ENCODE peak calls at places on chromosome 21, in eight cellular contexts. Q is left ventricle myocardium inferior; U is tibial artery; G is lower lobe of right lung; L is suprapubic skin; Y is heart left ventricle; P is Peyer's patch; S is CD8-positive, alpha-beta memory T cell. I is an unnamed sample. For H3K4me1 and H3K36me3, the result is how much of the 10 kb centered on the place peaks cover.

GRCh38 chr21:33458861-33459260 is 20.9 kb downstream of the TMEM50B start:
- DNase-seq in L (no peak), U (no peak), P (no peak), Y (no peak), G (no peak), Q (no peak), S (no peak), I (no peak)

GRCh38 chr21:25700741-25701140 is 34.0 kb downstream of the ATP5PF start:
- DNase-seq in Q (no peak), U (no peak), G (no peak), Y (no peak), P (no peak), L (no peak), S (no peak), I (no peak)

GRCh38 chr21:15732290-15732995 is 2.7 kb downstream of the USP25 start:
- DNase-seq in S (no peak), U (no peak), P (no peak), Q (no peak), L (no peak), Y (no peak), G (no peak), I (peak)

GRCh38 chr21:14900611-14901010 is 164.2 kb downstream of the NRIP1 start:
- DNase-seq in U (no peak), Q (no peak), P (no peak), L (no peak), S (no peak), Y (no peak), G (no peak), I (no peak)

GRCh38 chr21:31630062-31630711 is 29.3 kb upstream of the SOD1 start:
- DNase-seq in Y (no peak), U (no peak), Q (no peak), P (no peak), G (no peak), L (no peak), S (no peak), I (no peak)

GRCh38 chr21:38300180-38300579 is 43.4 kb downstream of the KCNJ15 start:
- DNase-seq in Y (no peak), L (no peak), P (no peak), G (no peak), U (no peak), S (no peak), Q (no peak), I (peak)

GRCh38 chr21:26405735-26406361 is 167.2 kb downstream of the CYYR1 start:
- DNase-seq in L (no peak), G (no peak), Y (no peak), S (no peak), U (no peak), Q (no peak), P (no peak), I (no peak)

GRCh38 chr21:15289896-15290841 is 225.4 kb upstream of the NRIP1 start:
- DNase-seq in G (peak), P (peak), Y (peak), L (no peak), S (no peak), Q (peak), U (no peak), I (no peak)

GRCh38 chr21:31459457-31459856 is 115.4 kb upstream of the TIAM1 start:
- DNase-seq in P (no peak), G (no peak), Q (no peak), S (no peak), Y (no peak), U (no peak), L (no peak), I (no peak)

GRCh38 chr21:26546698-26547097 is 26.4 kb downstream of the CYYR1 start:
- DNase-seq in U (peak), G (peak), S (no peak), Q (peak), L (no peak), P (no peak), Y (peak), I (no peak)

GRCh38 chr21:33360281-33360680 is 35.5 kb downstream of the IFNAR1 start:
- DNase-seq in Q (no peak), G (no peak), U (no peak), L (no peak), Y (no peak), S (no peak), P (no peak), I (no peak)

GRCh38 chr21:21434944-21435343 is 436.7 kb downstream of the NCAM2 start:
- DNase-seq in Y (no peak), U (no peak), Q (no peak), S (no peak), P (no peak), L (no peak), G (no peak), I (no peak)

GRCh38 chr21:23936224-23936623 is 1671.1 kb downstream of the MRPL39 start:
- DNase-seq in Q (no peak), S (no peak), L (no peak), G (no peak), P (no peak), U (no peak), Y (no peak), I (no peak)

GRCh38 chr21:32484706-32485380 is 72.3 kb downstream of the EVA1C start:
- DNase-seq in Y (no peak), S (no peak), L (no peak), Q (peak), G (peak), P (no peak), U (no peak), I (no peak)

GRCh38 chr21:16176570-16176969 is 446.8 kb downstream of the USP25 start:
- DNase-seq in S (no peak), U (no peak), L (no peak), P (no peak), G (no peak), Q (no peak), Y (no peak), I (no peak)

GRCh38 chr21:38454161-38454560 is 44.1 kb downstream of the ERG start:
- DNase-seq in U (no peak), S (no peak), Q (no peak), Y (no peak), G (no peak), L (no peak), P (no peak), I (no peak)

GRCh38 chr21:38171723-38172344 is 85.0 kb upstream of the KCNJ15 start:
- DNase-seq in S (no peak), P (no peak), L (no peak), U (no peak), Q (no peak), Y (no peak), G (no peak), I (no peak)

GRCh38 chr21:20425856-20426255 is 572.4 kb upstream of the NCAM2 start:
- DNase-seq in Q (no peak), G (no peak), U (no peak), Y (no peak), L (no peak), S (no peak), P (no peak), I (no peak)

GRCh38 chr21:27476696-27477095 is 509.8 kb upstream of the ADAMTS5 start:
- DNase-seq in G (no peak), L (no peak), P (no peak), S (no peak), Y (no peak), U (no peak), Q (no peak), I (no peak)

GRCh38 chr21:15592271-15592860 is 137.4 kb upstream of the USP25 start:
- DNase-seq in Q (no peak), S (no peak), L (no peak), P (no peak), U (no peak), G (no peak), Y (no peak), I (no peak)

GRCh38 chr21:27314096-27314495 is 347.2 kb upstream of the ADAMTS5 start:
- DNase-seq in Q (no peak), U (no peak), Y (no peak), G (no peak), S (no peak), P (no peak), L (no peak), I (no peak)

GRCh38 chr21:26389971-26390641 is 183.0 kb downstream of the CYYR1 start:
- DNase-seq in P (no peak), Y (no peak), Q (no peak), U (no peak), G (no peak), L (no peak), S (no peak), I (no peak)

GRCh38 chr21:32529679-32530078 is 55.6 kb downstream of the TCP10L start:
- DNase-seq in P (no peak), L (no peak), G (no peak), Q (no peak), Y (no peak), U (no peak), S (no peak), I (no peak)

GRCh38 chr21:27158967-27159366 is 192.1 kb upstream of the ADAMTS5 start:
- DNase-seq in S (no peak), Y (no peak), G (no peak), P (no peak), U (no peak), Q (no peak), L (no peak), I (no peak)

GRCh38 chr21:33640697-33641338 is 723 bp downstream of the CRYZL1 start:
- DNase-seq in G (no peak), U (no peak), Y (no peak), Q (no peak), L (no peak), P (no peak), S (no peak), I (no peak)

GRCh38 chr21:27040738-27041137 is 73.8 kb upstream of the ADAMTS5 start:
- DNase-seq in Q (no peak), L (no peak), U (no peak), G (no peak), P (no peak), S (no peak), Y (no peak), I (no peak)

GRCh38 chr21:14482165-14482564 is 64.0 kb downstream of the SAMSN1 start:
- DNase-seq in G (no peak), L (no peak), S (no peak), P (no peak), U (no peak), Q (no peak), Y (no peak), I (peak)

GRCh38 chr21:32858628-32859027 is 87.1 kb upstream of the PAXBP1 start:
- DNase-seq in U (no peak), Q (no peak), S (no peak), L (no peak), Y (no peak), P (no peak), G (no peak), I (no peak)

GRCh38 chr21:23119491-23119890 is 2121.3 kb downstream of the NCAM2 start:
- DNase-seq in G (no peak), S (no peak), Y (no peak), L (no peak), Q (no peak), P (no peak), U (no peak), I (no peak)

GRCh38 chr21:31293986-31294385 is 50.1 kb downstream of the TIAM1 start:
- DNase-seq in Q (no peak), U (no peak), P (no peak), S (no peak), Y (no peak), G (no peak), L (no peak), I (no peak)

GRCh38 chr21:14878971-14879370 is 185.8 kb downstream of the NRIP1 start:
- DNase-seq in Y (no peak), P (no peak), L (no peak), Q (no peak), S (no peak), U (no peak), G (no peak), I (no peak)

GRCh38 chr21:21148009-21148408 is 149.8 kb downstream of the NCAM2 start:
- DNase-seq in Y (no peak), Q (no peak), P (no peak), U (no peak), G (no peak), S (no peak), L (no peak), I (no peak)

GRCh38 chr21:22476214-22476613 is 1478.0 kb downstream of the NCAM2 start:
- DNase-seq in S (no peak), L (no peak), P (no peak), U (no peak), Y (no peak), Q (no peak), G (no peak), I (no peak)

GRCh38 chr21:32475162-32475812 is 62.8 kb downstream of the EVA1C start:
- DNase-seq in L (no peak), Q (no peak), Y (no peak), U (no peak), P (no peak), S (no peak), G (no peak), I (no peak)

GRCh38 chr21:25097648-25098047 is 509.6 kb downstream of the MRPL39 start:
- DNase-seq in Y (no peak), U (no peak), Q (no peak), P (no peak), L (no peak), S (no peak), G (no peak), I (no peak)

DNA sequence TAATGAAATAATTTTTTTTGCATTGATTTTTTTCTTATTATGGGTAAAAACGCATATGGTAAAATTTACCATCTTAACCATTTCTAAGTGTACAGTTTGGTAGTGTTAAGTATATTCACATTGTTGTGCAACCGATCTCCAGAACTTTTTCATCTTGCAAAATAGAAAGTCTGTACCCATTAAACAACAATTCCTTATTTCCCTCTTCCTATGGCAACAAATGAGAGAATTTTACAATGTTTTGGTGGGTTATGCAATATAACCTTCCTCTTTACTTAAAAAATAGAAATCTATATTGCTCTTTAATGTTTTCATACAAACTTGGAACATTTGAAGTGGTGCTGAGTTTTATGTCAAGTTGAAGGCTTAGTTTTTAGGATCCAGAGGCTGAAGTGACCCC is 26.6 kb downstream of the MAP3K7CL start:
- DNase-seq in Y (no peak), U (no peak), Q (no peak), P (no peak), G (no peak), S (no peak), L (no peak), I (no peak)
- H3K4me1 ChIP-seq in Y (under half), U (under half), Q (under half), P (under half), G (under half), S (under half), L (under half), I (under half)

DNA sequence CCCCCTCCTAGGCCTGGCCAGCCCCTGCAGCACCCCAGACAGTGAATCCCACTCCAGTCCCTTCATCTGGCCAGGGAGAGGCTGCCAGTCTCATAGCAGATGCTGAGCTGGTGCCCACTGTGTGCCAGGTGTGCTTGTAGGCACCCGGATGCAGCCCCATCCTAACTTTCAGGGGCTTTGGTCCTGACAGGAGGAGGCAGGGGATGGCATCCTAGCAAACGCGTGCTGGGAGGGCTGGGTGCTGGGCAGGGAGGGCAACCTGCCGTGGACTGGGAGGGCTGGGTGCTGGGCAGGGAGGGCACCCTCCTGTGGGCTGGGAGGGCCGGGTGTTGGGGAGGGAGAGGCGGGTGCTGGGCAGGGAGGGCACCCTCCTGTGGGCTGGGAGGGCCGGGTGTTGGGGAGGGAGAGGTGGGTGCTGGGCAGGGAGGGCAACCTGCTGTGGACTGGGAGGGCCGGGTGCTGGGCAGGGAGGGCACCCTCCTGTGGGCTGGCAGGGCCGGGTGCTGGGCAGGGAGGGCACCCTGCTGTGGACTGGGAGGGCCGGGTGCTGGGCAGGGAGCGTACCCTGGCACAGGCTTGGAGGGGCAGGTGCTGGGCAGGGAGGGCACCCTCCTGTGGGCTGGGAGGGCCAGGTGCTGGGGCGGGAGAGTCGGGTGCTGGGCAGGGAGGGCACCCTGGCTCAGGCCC is 35.3 kb downstream of the SLC19A1 start:
- DNase-seq in U (peak), P (peak), Y (peak), G (peak), S (no peak), Q (peak), L (peak), I (no peak)
- H3K36me3 ChIP-seq in U (half or more), P (under half), Y (under half), G (under half), S (under half), Q (under half), L (under half), I (under half)

GRCh38 chr21:35116777-35117176 is 67.7 kb upstream of the RUNX1 start:
- DNase-seq in S (no peak), G (no peak), U (no peak), P (no peak), L (no peak), Y (no peak), Q (no peak), I (no peak)

GRCh38 chr21:35120631-35121180 is 71.6 kb upstream of the RUNX1 start:
- DNase-seq in Q (no peak), L (no peak), P (no peak), Y (peak), G (no peak), U (no peak), S (no peak), I (no peak)
- H3K4me3 ChIP-seq in Q (no peak), L (no peak), P (no peak), Y (no peak), G (no peak), U (no peak), S (no peak), I (no peak)

GRCh38 chr21:34864370-34865209 is 184.5 kb downstream of the RUNX1 start:
- DNase-seq in S (no peak), Y (no peak), G (no peak), Q (no peak), L (no peak), P (no peak), U (no peak), I (no peak)
- H3K4me1 ChIP-seq in S (under half), Y (under half), G (under half), Q (under half), L (under half), P (under half), U (under half), I (under half)

DNA sequence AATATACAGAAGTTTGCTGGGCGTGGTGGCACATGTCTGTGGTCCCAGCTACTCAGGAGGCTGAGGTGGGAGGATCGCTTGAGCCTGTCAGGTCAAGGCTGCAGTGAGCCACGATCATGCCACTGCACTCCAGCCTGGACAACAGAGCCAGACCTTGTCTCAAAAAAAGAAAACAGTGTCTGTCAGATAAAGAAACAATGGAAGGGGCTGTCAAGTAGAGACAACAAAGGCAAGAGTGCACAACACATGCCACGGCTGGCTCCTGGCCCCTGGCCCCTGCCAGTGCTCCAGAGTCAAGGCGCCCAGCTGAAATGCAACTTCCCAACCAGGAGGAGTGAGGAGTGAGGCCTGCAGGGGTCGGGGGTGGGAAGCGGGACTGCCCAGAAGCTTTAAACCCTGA is 32.6 kb downstream of the PRDM15 start:
- DNase-seq in Y (no peak), U (no peak), P (no peak), Q (no peak), L (no peak), S (no peak), G (no peak), I (no peak)
- H3K36me3 ChIP-seq in Y (under half), U (under half), P (under half), Q (under half), L (under half), S (under half), G (under half), I (under half)

GRCh38 chr21:44051462-44051941 is 39.4 kb downstream of the TRAPPC10 start:
- DNase-seq in G (no peak), Q (peak), U (peak), L (no peak), P (no peak), Y (peak), S (no peak), I (no peak)
- H3K4me3 ChIP-seq in G (no peak), Q (no peak), U (no peak), L (no peak), P (no peak), Y (no peak), S (no peak), I (no peak)

GRCh38 chr21:39712976-39713375 is 32.0 kb upstream of the IGSF5 start:
- DNase-seq in U (no peak), S (no peak), L (no peak), Q (no peak), P (no peak), G (no peak), Y (no peak), I (no peak)
- H3K4me1 ChIP-seq in U (under half), S (under half), L (under half), Q (under half), P (under half), G (under half), Y (under half), I (under half)

GRCh38 chr21:37165606-37166005 is 92.6 kb downstream of the TTC3 start:
- DNase-seq in Q (no peak), S (no peak), L (no peak), Y (no peak), U (no peak), G (no peak), P (no peak), I (no peak)

GRCh38 chr21:37172646-37173045 is 94.5 kb downstream of the VPS26C start:
- DNase-seq in L (no peak), P (no peak), G (no peak), U (no peak), Q (no peak), S (no peak), Y (no peak), I (no peak)

GRCh38 chr21:37164742-37165141 is 91.7 kb downstream of the TTC3 start:
- DNase-seq in Y (no peak), L (no peak), Q (no peak), U (no peak), G (no peak), P (no peak), S (no peak), I (no peak)

GRCh38 chr21:37166733-37167132 is 93.7 kb downstream of the TTC3 start:
- DNase-seq in L (no peak), S (no peak), G (no peak), P (no peak), Q (no peak), Y (no peak), U (no peak), I (no peak)

GRCh38 chr21:37168666-37169065 is 95.6 kb downstream of the TTC3 start:
- DNase-seq in L (no peak), S (no peak), Q (no peak), G (no peak), U (no peak), Y (no peak), P (no peak), I (no peak)
- H3K36me3 ChIP-seq in L (half or more), S (under half), Q (half or more), G (half or more), U (half or more), Y (half or more), P (under half), I (half or more)

GRCh38 chr21:18248171-18248570 is 3.5 kb downstream of the CHODL start:
- DNase-seq in S (no peak), L (no peak), Q (no peak), P (no peak), U (no peak), G (no peak), Y (no peak), I (no peak)
- H3K4me3 ChIP-seq in S (no peak), L (no peak), Q (no peak), P (no peak), U (no peak), G (no peak), Y (no peak), I (no peak)

I was measured in naive thymus-derived CD4-positive, alpha-beta T cell.